ENCODE peak calls at places on chromosomes 16 and 17, in five cellular contexts. O is LoVo, K is fibroblast of lung, W is H54, B is NCI-H1417. J is an unnamed sample.
A peak's percentile ranks its signal among the peaks of the same experiment; 100 is the strongest.

GRCh38 chr16:2178321-2179106 is 17.9 kb downstream of the CASKIN1 start:
- DNase-seq in O (no peak), K (peak; percentile 34), W (no peak), B (no peak), J (no peak)

GRCh38 chr16:21028728-21029127 is 121.9 kb downstream of the DNAH3 start:
- DNase-seq in O (no peak), K (no peak), W (no peak), B (no peak), J (no peak)

GRCh38 chr16:31458835-31459721 is at the start of gene ARMC5:
- DNase-seq in O (peak; percentile 98), K (peak; percentile 98), W (peak; percentile 75), B (peak; percentile 96), J (peak; percentile 98)

GRCh38 chr17:385836-386144 is 33.2 kb upstream of the RPH3AL start:
- DNase-seq in O (no peak), K (no peak), W (no peak), B (no peak), J (no peak)

GRCh38 chr17:72594248-72594647 is 473.4 kb downstream of the SOX9 start:
- DNase-seq in O (no peak), K (no peak), W (no peak), B (no peak), J (no peak)

GRCh38 chr17:34614698-34615097 is 35.3 kb downstream of the TMEM132E start:
- DNase-seq in O (no peak), K (no peak), W (no peak), B (peak; percentile 20), J (no peak)

GRCh38 chr16:85310868-85311585 is 198.8 kb upstream of the CIBAR2 start:
- DNase-seq in O (no peak), K (no peak), W (no peak), B (no peak), J (no peak)

GRCh38 chr16:58500329-58501241 is 642 bp downstream of the NDRG4 start:
- DNase-seq in O (no peak), K (no peak), W (no peak), B (peak; percentile 81), J (peak; percentile 56)

GRCh38 chr17:310111-311010 is 42.2 kb downstream of the RPH3AL start:
- DNase-seq in O (no peak), K (no peak), W (no peak), B (no peak), J (no peak)

GRCh38 chr16:25093208-25094061 is 18.1 kb upstream of the LCMT1 start:
- DNase-seq in O (no peak), K (no peak), W (no peak), B (no peak), J (no peak)

GRCh38 chr17:60388742-60389141 is 3.2 kb downstream of the USP32 start:
- DNase-seq in O (no peak), K (no peak), W (no peak), B (no peak), J (no peak)

GRCh38 chr17:1229354-1229890 is 40.8 kb upstream of the BHLHA9 start:
- DNase-seq in O (peak; percentile 69), K (no peak), W (no peak), B (peak; percentile 19), J (no peak)

GRCh38 chr17:27907976-27908558 is 14.9 kb upstream of the LYRM9 start:
- DNase-seq in O (no peak), K (no peak), W (no peak), B (no peak), J (no peak)

GRCh38 chr16:66030036-66030435 is 336.5 kb upstream of the CDH5 start:
- DNase-seq in O (no peak), K (peak; percentile 82), W (no peak), B (no peak), J (no peak)

GRCh38 chr17:45248132-45248936 is 13.6 kb downstream of the SPATA32 start:
- DNase-seq in O (peak; percentile 59), K (peak; percentile 24), W (no peak), B (no peak), J (peak; percentile 58)

GRCh38 chr16:84367750-84368320 is 503 bp upstream of the ATP2C2 start:
- DNase-seq in O (no peak), K (no peak), W (no peak), B (peak; percentile 74), J (peak; percentile 47)

GRCh38 chr17:39450051-39450450 is 1.0 kb downstream of the MED1 start:
- DNase-seq in O (peak; percentile 22), K (no peak), W (no peak), B (no peak), J (no peak)